ENCODE peak calls at places on chromosomes 11 and 22, in nine cellular contexts. Q is adrenal gland, M is prostate gland, X is spleen, Z is sigmoid colon, F is breast epithelium, U is body of pancreas, P is IMR-90, R is tibial nerve. N is an unnamed sample.
A peak's percentile ranks its signal among the peaks of the same experiment; 100 is the strongest.

GRCh38 chr11:19032990-19033389 is 27.5 kb downstream of the MRGPRX2 start:
- DNase-seq in Q (no peak), M (no peak), X (no peak), Z (no peak), F (no peak), U (no peak), P (no peak), R (no peak), N (no peak)

GRCh38 chr11:96098511-96099241 is 174.8 kb upstream of the MTMR2 start:
- DNase-seq in Q (no peak), M (no peak), X (no peak), Z (no peak), F (peak; percentile 65), U (no peak), P (peak; percentile 59), R (no peak), N (no peak)

GRCh38 chr11:76854709-76855108 is 6.0 kb upstream of the ACER3 start:
- DNase-seq in Q (no peak), M (no peak), X (no peak), Z (no peak), F (no peak), U (no peak), P (no peak), R (no peak), N (no peak)

GRCh38 chr11:12989428-12990242 is 19.5 kb upstream of the RASSF10 start:
- DNase-seq in Q (no peak), M (no peak), X (no peak), Z (no peak), F (no peak), U (no peak), P (no peak), R (no peak), N (no peak)

GRCh38 chr11:58606930-58607714 is 15.3 kb upstream of the CNTF start:
- DNase-seq in Q (no peak), M (no peak), X (no peak), Z (no peak), F (no peak), U (no peak), P (no peak), R (no peak), N (no peak)

GRCh38 chr22:17368144-17368726 is 1.0 kb upstream of the CECR2 start:
- DNase-seq in Q (no peak), M (peak; percentile 19), X (peak; percentile 70), Z (peak; percentile 68), F (no peak), U (no peak), P (no peak), R (no peak), N (no peak)

GRCh38 chr11:123616505-123617198 is 37.8 kb downstream of the SCN3B start:
- DNase-seq in Q (peak; percentile 91), M (peak; percentile 53), X (no peak), Z (peak; percentile 85), F (peak; percentile 18), U (peak; percentile 35), P (peak; percentile 86), R (no peak), N (no peak)

GRCh38 chr11:117551761-117552343 is 224.2 kb downstream of the CEP164 start:
- DNase-seq in Q (no peak), M (no peak), X (no peak), Z (no peak), F (no peak), U (no peak), P (no peak), R (no peak), N (no peak)

GRCh38 chr11:74505911-74506310 is 12.4 kb upstream of the LIPT2 start:
- DNase-seq in Q (no peak), M (no peak), X (no peak), Z (no peak), F (no peak), U (no peak), P (no peak), R (no peak), N (no peak)

GRCh38 chr22:46058591-46059519 is 81.9 kb upstream of the WNT7B start:
- DNase-seq in Q (peak; percentile 27), M (no peak), X (peak; percentile 81), Z (peak; percentile 68), F (peak; percentile 24), U (peak; percentile 22), P (no peak), R (no peak), N (no peak)
- TF ChIP-seq POLR2A in Q (no peak), M (no peak), X (no peak), Z (no peak), F (no peak), U (no peak), P (no peak), R (no peak), N (no peak)

DNA sequence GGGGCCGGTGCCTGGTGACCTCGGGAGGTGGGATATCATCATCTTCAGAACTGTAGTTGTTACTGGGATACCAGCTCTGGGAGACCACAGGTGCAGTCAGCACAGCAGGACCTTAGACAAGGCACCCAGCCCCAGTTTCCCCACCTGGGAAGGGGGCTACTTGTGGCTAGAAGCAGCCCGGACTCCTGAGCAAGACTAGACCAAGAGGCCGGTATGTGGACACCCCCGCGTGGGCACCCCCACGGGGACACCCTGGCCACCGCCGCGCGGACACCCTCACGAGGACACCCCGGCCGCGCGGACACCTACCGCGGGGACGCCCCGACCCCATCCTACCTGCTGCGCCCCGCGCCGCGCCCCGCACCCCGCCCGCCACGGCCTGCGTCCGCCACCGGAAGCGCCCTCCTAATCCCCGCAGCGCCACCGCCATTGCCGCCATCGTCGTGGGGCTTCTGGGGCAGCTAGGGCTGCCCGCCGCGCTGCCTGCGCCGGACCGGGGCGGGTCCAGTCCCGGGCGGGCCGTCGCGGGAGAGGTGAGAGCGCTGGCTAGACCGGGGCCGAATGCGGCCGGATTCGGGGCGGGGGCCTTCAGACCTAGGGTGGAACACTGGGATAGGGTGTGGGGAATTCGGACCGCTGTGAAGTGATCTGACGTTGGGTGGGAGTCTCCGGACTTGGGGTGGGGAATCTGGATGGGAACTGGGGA is at the start of the genes COMT and TXNRD2:
- DNase-seq in Q (peak; percentile 52), M (peak; percentile 54), X (peak; percentile 95), Z (peak; percentile 82), F (peak; percentile 52), U (peak; percentile 75), P (peak; percentile 57), R (peak; percentile 41), N (peak; percentile 52)
- TF ChIP-seq POLR2A in Q (peak; percentile 76), M (peak; percentile 43), X (peak; percentile 43), Z (peak; percentile 64), F (peak; percentile 32), U (peak; percentile 81), P (peak; percentile 69), R (no peak), N (peak; percentile 66)

GRCh38 chr11:7579226-7579825 is 65.5 kb downstream of the PPFIBP2 start:
- DNase-seq in Q (no peak), M (no peak), X (no peak), Z (peak; percentile 82), F (no peak), U (no peak), P (peak; percentile 57), R (no peak), N (no peak)
- TF ChIP-seq POLR2A in Q (no peak), M (no peak), X (no peak), Z (no peak), F (no peak), U (no peak), P (no peak), R (no peak), N (no peak)

GRCh38 chr11:65851083-65851579 is 6.8 kb downstream of the CFL1 start:
- DNase-seq in Q (no peak), M (no peak), X (no peak), Z (no peak), F (no peak), U (no peak), P (no peak), R (no peak), N (no peak)
- TF ChIP-seq POLR2A in Q (no peak), M (no peak), X (no peak), Z (no peak), F (no peak), U (no peak), P (peak; percentile 35), R (no peak), N (no peak)

GRCh38 chr11:62123669-62124185 is at the start of gene INCENP:
- DNase-seq in Q (peak; percentile 98), M (peak; percentile 97), X (peak; percentile 99), Z (peak; percentile 98), F (peak; percentile 97), U (peak; percentile 96), P (peak; percentile 98), R (peak; percentile 96), N (peak; percentile 91)
- TF ChIP-seq POLR2A in Q (peak; percentile 40), M (peak; percentile 36), X (no peak), Z (no peak), F (no peak), U (peak; percentile 26), P (peak; percentile 24), R (no peak), N (peak; percentile 50)

DNA sequence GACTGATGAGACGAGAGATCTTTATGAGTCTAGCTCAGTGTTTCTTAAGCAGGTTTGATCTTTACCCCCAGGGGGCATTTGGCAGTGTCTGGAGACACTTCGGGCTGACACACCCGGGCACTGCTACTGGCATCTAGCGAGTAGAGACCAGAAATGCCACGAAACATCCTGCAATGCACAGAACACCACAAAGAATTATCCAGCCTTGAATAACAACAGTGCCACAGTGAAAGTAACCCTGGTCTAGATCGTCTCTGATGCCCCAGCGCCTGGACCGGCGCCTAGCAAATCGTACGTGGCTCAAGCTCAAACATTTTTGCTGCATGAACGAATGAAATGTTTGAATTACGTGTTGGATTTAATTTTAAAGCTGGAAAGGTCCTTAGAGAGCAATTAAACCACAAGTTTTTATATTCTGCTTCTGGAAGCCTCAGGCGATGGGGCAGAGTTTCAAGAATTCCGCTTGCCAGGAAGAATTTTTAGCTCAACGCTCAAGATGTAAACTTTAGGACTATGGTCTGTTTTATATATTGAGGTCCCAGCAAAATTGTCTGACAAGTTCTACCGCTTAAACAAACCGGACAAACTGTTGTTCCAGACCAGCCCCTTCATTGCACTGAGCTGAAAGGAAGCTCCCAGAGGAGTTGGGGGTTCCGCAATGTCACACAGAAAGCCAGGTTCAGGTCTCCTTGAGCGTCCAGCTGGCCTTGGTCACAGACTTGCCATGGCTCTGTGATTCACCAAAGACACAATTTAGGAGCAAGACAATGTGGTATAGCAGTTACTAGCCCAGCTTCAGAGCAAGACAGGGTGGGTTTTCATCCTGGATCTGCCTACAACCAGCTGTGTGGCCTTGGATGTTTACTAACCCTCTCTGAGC is 44.2 kb upstream of the SMTN start:
- DNase-seq in Q (no peak), M (no peak), X (no peak), Z (peak; percentile 90), F (peak; percentile 37), U (no peak), P (peak; percentile 53), R (no peak), N (peak; percentile 42)
- TF ChIP-seq POLR2A in Q (no peak), M (no peak), X (no peak), Z (no peak), F (no peak), U (no peak), P (no peak), R (no peak), N (no peak)

N was measured in H54.